ENCODE peak calls at places on chromosome 19, in eight cellular contexts. F is nucleus accumbens; K is keratinocyte; E is NCI-H82; J is activated effector memory CD4-positive, alpha-beta T cell treated with Interleukin-2 at 50 U/mL for 16 hours; U is stimulated activated CD4-positive, alpha-beta T cell treated with anti-CD3 and anti-CD28 coated beads, TNF-alpha, amount 100 ng/mL, for 48 hours; Z is NCI-H1436; L is activated CD4-positive, alpha-beta T cell treated with anti-CD3 and anti-CD28 coated beads, Interleukin-2, amount 10 ng/mL, durations not matched to agents 7 days and 5 days. G is an unnamed sample.
A peak's percentile ranks its signal among the peaks of the same experiment; 100 is the strongest.

GRCh38 chr19:45745606-45746005 is 12.4 kb downstream of the MEIOSIN start:
- DNase-seq in F (no peak), J (no peak), L (no peak), Z (no peak), E (no peak), U (no peak), K (no peak), G (no peak)

GRCh38 chr19:1767464-1767933 is 14.2 kb downstream of the ONECUT3 start:
- DNase-seq in F (no peak), U (no peak), Z (peak; percentile 38), J (peak; percentile 45), E (peak; percentile 65), L (peak; percentile 41), K (no peak), G (peak; percentile 1)

GRCh38 chr19:15399635-15400034 is 19.2 kb downstream of the AKAP8L start:
- DNase-seq in U (no peak), Z (no peak), L (no peak), E (no peak), K (no peak), F (no peak), J (no peak), G (no peak)

GRCh38 chr19:10084803-10085202 is 1.3 kb upstream of the SHFL start:
- DNase-seq in F (no peak), U (no peak), Z (no peak), J (no peak), L (no peak), K (no peak), E (no peak), G (no peak)

GRCh38 chr19:3620145-3620816 is 6.3 kb downstream of the CACTIN start:
- DNase-seq in U (no peak), K (no peak), F (no peak), L (no peak), Z (no peak), J (no peak), E (no peak), G (no peak)

GRCh38 chr19:10450853-10451609 is 30.7 kb downstream of the PDE4A start:
- DNase-seq in E (peak; percentile 97), U (no peak), K (no peak), L (no peak), Z (no peak), F (no peak), J (no peak), G (no peak)

GRCh38 chr19:27775395-27775794 is 1437.6 kb downstream of the UQCRFS1 start:
- DNase-seq in K (no peak), J (no peak), Z (no peak), F (no peak), L (no peak), U (no peak), E (peak; percentile 55), G (no peak)

GRCh38 chr19:34459614-34460013 is 21.9 kb upstream of the WTIP start:
- DNase-seq in K (no peak), E (no peak), J (no peak), Z (no peak), F (no peak), L (no peak), U (no peak), G (no peak)

GRCh38 chr19:3137139-3137538 is 1.3 kb downstream of the GNA15 start:
- DNase-seq in Z (no peak), F (no peak), J (no peak), U (no peak), K (no peak), E (no peak), L (no peak), G (no peak)

GRCh38 chr19:3380829-3381228 is 14.4 kb downstream of the NFIC start:
- DNase-seq in U (no peak), Z (no peak), L (no peak), J (no peak), K (no peak), F (no peak), E (no peak), G (no peak)

GRCh38 chr19:2755811-2756210 is 16.0 kb upstream of the SLC39A3 start:
- DNase-seq in J (no peak), U (no peak), F (no peak), K (no peak), L (no peak), Z (no peak), E (no peak), G (no peak)

GRCh38 chr19:4183967-4184717 is 1.7 kb downstream of the ANKRD24 start:
- DNase-seq in K (no peak), L (no peak), U (no peak), F (no peak), E (peak; percentile 46), J (no peak), Z (no peak), G (no peak)

GRCh38 chr19:46624958-46625661 is at the start of gene PTGIR:
- DNase-seq in Z (no peak), J (no peak), E (peak; percentile 32), U (no peak), K (no peak), F (no peak), L (peak; percentile 26), G (no peak)

GRCh38 chr19:10389863-10390262 is 9.5 kb upstream of the TYK2 start:
- DNase-seq in F (no peak), U (no peak), E (peak; percentile 32), L (no peak), Z (no peak), K (no peak), J (no peak), G (no peak)

GRCh38 chr19:23116802-23117571 is at the start of gene ZNF730:
- DNase-seq in U (peak; percentile 51), F (peak; percentile 33), E (peak; percentile 89), J (no peak), K (no peak), Z (no peak), L (peak; percentile 82), G (peak; percentile 72)

GRCh38 chr19:57934820-57935665 is at the start of gene ZNF418:
- DNase-seq in U (no peak), J (peak; percentile 14), E (peak; percentile 94), L (peak; percentile 68), F (peak; percentile 63), Z (no peak), K (no peak), G (peak; percentile 93)

GRCh38 chr19:919157-920050 is 2.3 kb downstream of the KISS1R start:
- DNase-seq in U (peak; percentile 44), L (no peak), J (peak; percentile 39), E (no peak), F (no peak), K (no peak), Z (no peak), G (no peak)

GRCh38 chr19:10228925-10229324 is 2.2 kb downstream of the S1PR2 start:
- DNase-seq in L (peak; percentile 57), Z (peak; percentile 46), E (peak; percentile 64), J (peak; percentile 31), F (no peak), K (no peak), U (no peak), G (no peak)

GRCh38 chr19:20070691-20071090 is 7.1 kb upstream of the ZNF90 start:
- DNase-seq in U (no peak), E (no peak), L (no peak), F (no peak), J (no peak), Z (no peak), K (no peak), G (no peak)

GRCh38 chr19:51821921-51822716 is 27.2 kb downstream of the FPR3 start:
- DNase-seq in E (no peak), U (no peak), K (no peak), F (no peak), Z (no peak), J (no peak), L (no peak), G (no peak)

GRCh38 chr19:17933414-17934129 is 757 bp downstream of the CCDC124 start:
- DNase-seq in E (peak; percentile 58), J (no peak), Z (no peak), F (no peak), K (no peak), U (no peak), L (no peak), G (no peak)

GRCh38 chr19:36489139-36489919 is at the start of gene ZNF566:
- DNase-seq in K (peak; percentile 95), L (peak; percentile 95), J (peak; percentile 86), E (peak; percentile 99), U (peak; percentile 84), F (peak; percentile 90), Z (peak; percentile 96), G (peak; percentile 92)

GRCh38 chr19:11361037-11361770 is 6.0 kb downstream of the PLPPR2 start:
- DNase-seq in L (no peak), J (no peak), Z (no peak), U (no peak), E (peak; percentile 64), F (no peak), K (no peak), G (no peak)

GRCh38 chr19:13132471-13133166 is 14.6 kb downstream of the NACC1 start:
- DNase-seq in L (peak; percentile 66), F (no peak), Z (no peak), J (peak; percentile 47), U (no peak), E (no peak), K (no peak), G (no peak)